ENCODE peak calls at places on chromosomes 16 and 17, in seven cellular contexts. T, K, B, I, S, F and Z are unnamed samples.

GRCh38 chr16:79621027-79621426 is 20.5 kb upstream of the MAF start:
- DNase-seq in T (no peak), K (no peak), B (no peak), I (no peak), S (no peak), F (no peak), Z (no peak)

GRCh38 chr16:67436640-67437193 is 5.8 kb downstream of the HSD11B2 start:
- DNase-seq in T (no peak), K (no peak), B (no peak), I (no peak), S (no peak), F (no peak), Z (no peak)

GRCh38 chr17:65487161-65487560 is 74.3 kb downstream of the AXIN2 start:
- DNase-seq in T (no peak), K (peak), B (no peak), I (no peak), S (no peak), F (no peak), Z (no peak)

GRCh38 chr16:83200005-83200779 is 573.4 kb downstream of the CDH13 start:
- DNase-seq in T (no peak), K (no peak), B (no peak), I (no peak), S (no peak), F (no peak), Z (no peak)

GRCh38 chr16:79788949-79789348 is 188.4 kb upstream of the MAF start:
- DNase-seq in T (no peak), K (no peak), B (no peak), I (no peak), S (no peak), F (no peak), Z (no peak)

GRCh38 chr17:66740226-66740625 is 94.7 kb upstream of the CACNG5 start:
- DNase-seq in T (no peak), K (no peak), B (no peak), I (no peak), S (no peak), F (no peak), Z (no peak)

GRCh38 chr17:83192161-83192788 is 112.9 kb downstream of the METRNL start:
- DNase-seq in T (no peak), K (peak), B (no peak), I (no peak), S (no peak), F (peak), Z (peak)

GRCh38 chr17:61399131-61400057 is at the start of gene TBX2:
- DNase-seq in T (no peak), K (no peak), B (no peak), I (peak), S (no peak), F (peak), Z (peak)

GRCh38 chr16:17937003-17937402 is 399.5 kb downstream of the NPIPA8 start:
- DNase-seq in T (no peak), K (no peak), B (no peak), I (no peak), S (no peak), F (no peak), Z (no peak)

GRCh38 chr16:84905965-84906460 is 86.2 kb downstream of the CRISPLD2 start:
- DNase-seq in T (no peak), K (no peak), B (no peak), I (no peak), S (no peak), F (no peak), Z (no peak)

GRCh38 chr17:50533720-50534148 is 1.2 kb downstream of the EPN3 start:
- DNase-seq in T (no peak), K (no peak), B (no peak), I (no peak), S (no peak), F (peak), Z (no peak)

GRCh38 chr17:77143306-77143705 is 2.5 kb downstream of the SEC14L1 start:
- DNase-seq in T (no peak), K (no peak), B (no peak), I (no peak), S (no peak), F (no peak), Z (no peak)

GRCh38 chr17:45050680-45051059 is 762 bp downstream of the DCAKD start:
- DNase-seq in T (no peak), K (no peak), B (no peak), I (no peak), S (no peak), F (no peak), Z (no peak)

GRCh38 chr17:44117351-44117750 is 6.1 kb downstream of the HDAC5 start:
- DNase-seq in T (no peak), K (no peak), B (no peak), I (no peak), S (no peak), F (no peak), Z (no peak)

GRCh38 chr16:11683140-11683539 is 14.9 kb downstream of the SNN start:
- DNase-seq in T (no peak), K (peak), B (no peak), I (no peak), S (no peak), F (no peak), Z (no peak)

GRCh38 chr17:40023590-40024292 is 8.5 kb downstream of the CSF3 start:
- DNase-seq in T (no peak), K (no peak), B (no peak), I (no peak), S (no peak), F (peak), Z (no peak)

GRCh38 chr16:52069866-52070265 is 477.1 kb downstream of the TOX3 start:
- DNase-seq in T (no peak), K (no peak), B (no peak), I (no peak), S (no peak), F (no peak), Z (no peak)

GRCh38 chr17:60165223-60165622 is 15.4 kb downstream of the CA4 start:
- DNase-seq in T (no peak), K (no peak), B (no peak), I (no peak), S (no peak), F (no peak), Z (no peak)

GRCh38 chr17:18026408-18026776 is 12.6 kb downstream of the ATPAF2 start:
- DNase-seq in T (no peak), K (no peak), B (no peak), I (no peak), S (no peak), F (no peak), Z (no peak)

GRCh38 chr17:43924558-43924957 is 17.2 kb upstream of the MPP2 start:
- DNase-seq in T (no peak), K (no peak), B (no peak), I (no peak), S (no peak), F (no peak), Z (no peak)

GRCh38 chr16:53912155-53912554 is 208.2 kb downstream of the FTO start:
- DNase-seq in T (peak), K (no peak), B (no peak), I (no peak), S (peak), F (no peak), Z (no peak)

GRCh38 chr16:88062341-88062861 is 111.2 kb downstream of the BANP start:
- DNase-seq in T (no peak), K (no peak), B (no peak), I (peak), S (no peak), F (peak), Z (peak)